ENCODE peak calls at places on chromosome 7, in eight cellular contexts. One of them, this sample, is unnamed.
A peak's percentile ranks its signal among the peaks of the same experiment; 100 is the strongest.

GRCh38 chr7:28570970-28571288 is 158.6 kb downstream of the CREB5 start:
- DNase-seq in SW 1271: peak; percentile 3
- DNase-seq in anterior cingulate cortex: no peak
- DNase-seq in stimulated activated CD4-positive, alpha-beta T cell treated with anti-CD3 and anti-CD28 coated beads, Interleukin-1b, Interleukin-23, amount 100 ng/mL, for 4 hours: no peak
- DNase-seq in IMR-90: peak; percentile 56
- DNase-seq in head of caudate nucleus: no peak
- DNase-seq in CD8-positive, alpha-beta memory T cell: no peak
- DNase-seq in ACHN: peak; percentile 94
- DNase-seq in this sample: no peak

GRCh38 chr7:23544913-23545354 is 13.2 kb upstream of the TRA2A start:
- DNase-seq in ACHN: peak; percentile 47
- DNase-seq in head of caudate nucleus: no peak
- DNase-seq in SW 1271: peak; percentile 79
- DNase-seq in stimulated activated CD4-positive, alpha-beta T cell treated with anti-CD3 and anti-CD28 coated beads, Interleukin-1b, Interleukin-23, amount 100 ng/mL, for 4 hours: no peak
- DNase-seq in IMR-90: peak; percentile 44
- DNase-seq in CD8-positive, alpha-beta memory T cell: no peak
- DNase-seq in anterior cingulate cortex: no peak
- DNase-seq in this sample: no peak

GRCh38 chr7:80890391-80890790 is 28.5 kb downstream of the SEMA3C start:
- DNase-seq in ACHN: no peak
- DNase-seq in head of caudate nucleus: no peak
- DNase-seq in anterior cingulate cortex: no peak
- DNase-seq in CD8-positive, alpha-beta memory T cell: no peak
- DNase-seq in IMR-90: peak; percentile 34
- DNase-seq in stimulated activated CD4-positive, alpha-beta T cell treated with anti-CD3 and anti-CD28 coated beads, Interleukin-1b, Interleukin-23, amount 100 ng/mL, for 4 hours: no peak
- DNase-seq in SW 1271: no peak
- DNase-seq in this sample: no peak

GRCh38 chr7:142348921-142349401 is 91.1 kb upstream of the PRSS58 start:
- DNase-seq in CD8-positive, alpha-beta memory T cell: no peak
- DNase-seq in ACHN: no peak
- DNase-seq in stimulated activated CD4-positive, alpha-beta T cell treated with anti-CD3 and anti-CD28 coated beads, Interleukin-1b, Interleukin-23, amount 100 ng/mL, for 4 hours: no peak
- DNase-seq in anterior cingulate cortex: no peak
- DNase-seq in SW 1271: no peak
- DNase-seq in IMR-90: no peak
- DNase-seq in head of caudate nucleus: no peak
- DNase-seq in this sample: no peak

GRCh38 chr7:12921751-12922345 is 234.4 kb downstream of the ARL4A start:
- DNase-seq in stimulated activated CD4-positive, alpha-beta T cell treated with anti-CD3 and anti-CD28 coated beads, Interleukin-1b, Interleukin-23, amount 100 ng/mL, for 4 hours: no peak
- DNase-seq in SW 1271: no peak
- DNase-seq in head of caudate nucleus: no peak
- DNase-seq in ACHN: no peak
- DNase-seq in CD8-positive, alpha-beta memory T cell: no peak
- DNase-seq in IMR-90: no peak
- DNase-seq in anterior cingulate cortex: no peak
- DNase-seq in this sample: no peak

GRCh38 chr7:2993868-2994267 is 49.8 kb downstream of the CARD11 start:
- DNase-seq in IMR-90: no peak
- DNase-seq in stimulated activated CD4-positive, alpha-beta T cell treated with anti-CD3 and anti-CD28 coated beads, Interleukin-1b, Interleukin-23, amount 100 ng/mL, for 4 hours: no peak
- DNase-seq in SW 1271: no peak
- DNase-seq in anterior cingulate cortex: no peak
- DNase-seq in head of caudate nucleus: no peak
- DNase-seq in CD8-positive, alpha-beta memory T cell: no peak
- DNase-seq in ACHN: no peak
- DNase-seq in this sample: no peak

GRCh38 chr7:132416395-132416794 is 159.9 kb downstream of the PLXNA4 start:
- DNase-seq in IMR-90: no peak
- DNase-seq in ACHN: no peak
- DNase-seq in SW 1271: no peak
- DNase-seq in anterior cingulate cortex: no peak
- DNase-seq in head of caudate nucleus: no peak
- DNase-seq in CD8-positive, alpha-beta memory T cell: no peak
- DNase-seq in stimulated activated CD4-positive, alpha-beta T cell treated with anti-CD3 and anti-CD28 coated beads, Interleukin-1b, Interleukin-23, amount 100 ng/mL, for 4 hours: no peak
- DNase-seq in this sample: no peak

GRCh38 chr7:113392421-113392820 is 274.1 kb upstream of the SMIM30 start:
- DNase-seq in ACHN: no peak
- DNase-seq in head of caudate nucleus: no peak
- DNase-seq in stimulated activated CD4-positive, alpha-beta T cell treated with anti-CD3 and anti-CD28 coated beads, Interleukin-1b, Interleukin-23, amount 100 ng/mL, for 4 hours: no peak
- DNase-seq in CD8-positive, alpha-beta memory T cell: no peak
- DNase-seq in SW 1271: no peak
- DNase-seq in IMR-90: no peak
- DNase-seq in anterior cingulate cortex: no peak
- DNase-seq in this sample: no peak

GRCh38 chr7:78018541-78019456 is 220.2 kb downstream of the PHTF2 start:
- DNase-seq in SW 1271: peak; percentile 14
- DNase-seq in head of caudate nucleus: peak; percentile 46
- DNase-seq in anterior cingulate cortex: no peak
- DNase-seq in stimulated activated CD4-positive, alpha-beta T cell treated with anti-CD3 and anti-CD28 coated beads, Interleukin-1b, Interleukin-23, amount 100 ng/mL, for 4 hours: no peak
- DNase-seq in CD8-positive, alpha-beta memory T cell: no peak
- DNase-seq in IMR-90: peak; percentile 43
- DNase-seq in ACHN: peak; percentile 62
- DNase-seq in this sample: peak; percentile 34

GRCh38 chr7:45712872-45713668 is 138.9 kb downstream of the ADCY1 start:
- DNase-seq in CD8-positive, alpha-beta memory T cell: no peak
- DNase-seq in ACHN: no peak
- DNase-seq in IMR-90: no peak
- DNase-seq in stimulated activated CD4-positive, alpha-beta T cell treated with anti-CD3 and anti-CD28 coated beads, Interleukin-1b, Interleukin-23, amount 100 ng/mL, for 4 hours: no peak
- DNase-seq in anterior cingulate cortex: no peak
- DNase-seq in head of caudate nucleus: peak; percentile 35
- DNase-seq in SW 1271: no peak
- DNase-seq in this sample: no peak

This sample was measured in pons.